ENCODE peak calls at places on chromosomes 7 and 10, in nine cellular contexts. N, S, Z, G, L, B, U, M and K are unnamed samples.
A peak's percentile ranks its signal among the peaks of the same experiment; 100 is the strongest.

GRCh38 chr10:128325788-128326187 is 199.6 kb upstream of the MKI67 start:
- DNase-seq in N (no peak), S (no peak), Z (no peak), G (no peak), L (no peak), B (no peak), U (no peak), M (no peak), K (no peak)

GRCh38 chr7:136086712-136087111 is 109.6 kb upstream of the MTPN start:
- DNase-seq in N (peak; percentile 39), S (no peak), Z (peak; percentile 12), G (peak; percentile 68), L (no peak), B (no peak), U (peak; percentile 69), M (peak; percentile 70), K (peak; percentile 32)

GRCh38 chr10:70970830-70971229 is 82.5 kb upstream of the PCBD1 start:
- DNase-seq in N (no peak), S (no peak), Z (no peak), G (no peak), L (no peak), B (no peak), U (no peak), M (no peak), K (no peak)

GRCh38 chr10:33116293-33116697 is 158.3 kb upstream of the ITGB1 start:
- DNase-seq in N (peak; percentile 35), S (no peak), Z (no peak), G (no peak), L (no peak), B (no peak), U (peak; percentile 59), M (peak; percentile 47), K (no peak)

GRCh38 chr7:85004402-85004801 is 182.5 kb downstream of the SEMA3D start:
- DNase-seq in N (no peak), S (no peak), Z (no peak), G (no peak), L (no peak), B (no peak), U (peak; percentile 23), M (no peak), K (no peak)

GRCh38 chr7:54837167-54837566 is 78.2 kb upstream of the SEC61G start:
- DNase-seq in N (no peak), S (no peak), Z (no peak), G (peak; percentile 73), L (no peak), B (no peak), U (no peak), M (peak; percentile 59), K (no peak)

GRCh38 chr7:114345494-114345893 is 69.1 kb upstream of the FOXP2 start:
- DNase-seq in N (no peak), S (no peak), Z (no peak), G (no peak), L (no peak), B (no peak), U (peak; percentile 73), M (no peak), K (no peak)

GRCh38 chr7:143416565-143417149 is 8.0 kb upstream of the EPHA1 start:
- DNase-seq in N (peak; percentile 80), S (no peak), Z (no peak), G (no peak), L (no peak), B (no peak), U (no peak), M (no peak), K (no peak)

GRCh38 chr10:10589540-10589939 is 428.1 kb upstream of the CELF2 start:
- DNase-seq in N (no peak), S (no peak), Z (no peak), G (peak; percentile 71), L (no peak), B (no peak), U (peak; percentile 97), M (no peak), K (peak; percentile 82)

GRCh38 chr7:95342029-95342428 is 17.7 kb upstream of the PON1 start:
- DNase-seq in N (no peak), S (no peak), Z (no peak), G (no peak), L (no peak), B (no peak), U (no peak), M (no peak), K (no peak)

DNA sequence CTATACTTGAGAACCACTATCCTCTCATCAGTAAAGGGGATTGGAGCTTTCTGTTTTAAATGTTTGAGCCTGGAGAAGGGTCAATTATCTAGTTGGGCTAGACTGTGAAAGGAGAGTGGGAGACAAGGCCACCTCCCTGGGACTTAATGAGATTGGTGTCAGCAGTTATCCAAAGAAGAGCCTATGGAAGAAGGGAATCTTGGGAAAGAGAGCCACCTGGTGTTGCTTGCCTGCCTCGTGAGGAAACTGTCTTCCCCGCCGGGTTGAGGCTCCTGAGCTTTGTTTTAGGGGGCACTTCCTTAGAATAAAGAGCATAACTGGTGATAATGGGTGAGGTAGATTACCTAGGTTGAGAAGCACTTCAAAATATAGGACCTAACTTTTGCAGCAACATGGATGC is 32.0 kb upstream of the ABCB4 start:
- DNase-seq in N (no peak), S (no peak), Z (no peak), G (no peak), L (no peak), B (no peak), U (no peak), M (no peak), K (no peak)
- TF ChIP-seq CTCF in N (no peak), S (no peak), Z (no peak), G (no peak), L (no peak), B (peak; percentile 41), U (peak; percentile 40), M (no peak), K (peak; percentile 13)

GRCh38 chr10:44575601-44576380 is 190.9 kb upstream of the CXCL12 start:
- DNase-seq in N (no peak), S (no peak), Z (no peak), G (no peak), L (no peak), B (no peak), U (no peak), M (no peak), K (no peak)
- H3K4me3 ChIP-seq in N (no peak overlapping the region), S (no peak overlapping the region), Z (no peak overlapping the region), G (no peak overlapping the region), L (no peak overlapping the region), B (no peak overlapping the region), U (no peak overlapping the region), M (no peak overlapping the region), K (no peak overlapping the region)

DNA sequence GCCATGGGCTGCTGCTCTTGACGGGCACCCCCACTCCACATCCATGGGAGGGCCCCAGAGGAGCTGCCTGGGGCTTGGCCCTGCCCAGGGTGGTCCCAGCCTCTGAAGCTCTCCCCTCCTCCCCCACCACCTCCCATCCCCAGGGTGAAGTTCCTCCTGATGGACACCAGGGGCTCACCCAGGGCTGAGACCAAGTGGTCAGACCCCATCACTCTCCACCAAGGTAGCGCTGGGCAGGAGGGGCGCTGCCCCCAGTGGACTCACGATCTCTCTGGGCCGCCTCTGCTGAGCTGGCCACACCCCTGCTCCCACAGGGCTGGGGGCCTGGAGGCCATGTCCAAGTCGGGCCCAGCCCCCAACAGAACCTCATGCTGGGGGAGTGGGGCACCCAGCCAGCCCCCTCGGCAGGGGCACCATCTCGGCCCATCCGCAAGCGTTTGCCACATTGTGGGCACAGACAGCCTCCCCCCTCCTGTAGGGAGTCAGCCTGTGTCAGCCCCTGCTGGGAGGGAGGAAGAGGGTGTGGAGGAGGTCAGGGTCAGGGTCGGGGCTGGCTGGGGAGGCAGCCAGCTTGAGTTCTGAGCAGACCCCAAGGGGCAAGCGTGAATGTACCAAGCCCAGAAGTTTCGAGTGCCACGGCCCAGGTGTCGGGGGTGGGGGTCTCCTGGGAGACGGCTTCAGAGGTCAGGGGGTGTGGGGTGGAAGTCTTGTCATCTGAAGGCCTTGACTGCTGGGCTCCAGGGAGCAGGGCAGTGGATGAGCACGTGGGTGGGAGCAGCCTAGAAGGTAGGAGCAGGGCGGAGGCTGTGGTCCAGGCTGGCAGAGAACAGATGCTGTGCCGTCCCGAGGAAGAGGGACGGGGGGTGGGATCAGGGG is 2.8 kb downstream of the UPK3B start:
- DNase-seq in N (peak; percentile 61), S (no peak), Z (no peak), G (peak; percentile 63), L (no peak), B (no peak), U (no peak), M (no peak), K (no peak)
- TF ChIP-seq CTCF in N (peak; percentile 39), S (no peak), Z (peak; percentile 72), G (no peak), L (no peak), B (peak; percentile 22), U (peak; percentile 67), M (no peak), K (peak; percentile 17)

DNA sequence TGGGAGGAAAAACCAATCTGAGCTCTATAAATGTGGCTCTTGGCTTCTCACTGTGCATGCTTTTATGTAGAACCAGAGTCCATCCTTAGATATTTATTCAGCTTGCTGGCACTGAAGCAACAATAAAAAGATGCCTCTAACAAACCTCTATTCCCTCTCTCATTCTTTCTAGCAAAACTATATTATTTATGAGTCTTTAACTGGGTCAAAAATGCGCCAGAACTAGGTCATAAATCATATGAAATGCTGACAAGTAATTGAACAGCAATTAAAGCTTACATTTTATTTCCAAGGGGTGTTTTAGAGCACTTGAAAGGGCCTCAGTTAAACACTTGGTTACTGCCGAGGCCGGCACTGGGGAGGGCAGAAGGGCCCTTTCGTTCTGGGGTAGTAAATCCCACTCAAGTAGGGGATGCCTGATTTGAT is 14.0 kb downstream of the HOXA4 start:
- DNase-seq in N (no peak), S (no peak), Z (no peak), G (no peak), L (no peak), B (no peak), U (no peak), M (no peak), K (no peak)
- H3K4me3 ChIP-seq in N (no peak overlapping the region), S (peak overlapping the region; percentile 54), Z (no peak overlapping the region), G (no peak overlapping the region), L (no peak overlapping the region), B (peak overlapping the region; percentile 51), U (peak overlapping the region; percentile 44), M (no peak overlapping the region), K (peak overlapping the region; percentile 74)

DNA sequence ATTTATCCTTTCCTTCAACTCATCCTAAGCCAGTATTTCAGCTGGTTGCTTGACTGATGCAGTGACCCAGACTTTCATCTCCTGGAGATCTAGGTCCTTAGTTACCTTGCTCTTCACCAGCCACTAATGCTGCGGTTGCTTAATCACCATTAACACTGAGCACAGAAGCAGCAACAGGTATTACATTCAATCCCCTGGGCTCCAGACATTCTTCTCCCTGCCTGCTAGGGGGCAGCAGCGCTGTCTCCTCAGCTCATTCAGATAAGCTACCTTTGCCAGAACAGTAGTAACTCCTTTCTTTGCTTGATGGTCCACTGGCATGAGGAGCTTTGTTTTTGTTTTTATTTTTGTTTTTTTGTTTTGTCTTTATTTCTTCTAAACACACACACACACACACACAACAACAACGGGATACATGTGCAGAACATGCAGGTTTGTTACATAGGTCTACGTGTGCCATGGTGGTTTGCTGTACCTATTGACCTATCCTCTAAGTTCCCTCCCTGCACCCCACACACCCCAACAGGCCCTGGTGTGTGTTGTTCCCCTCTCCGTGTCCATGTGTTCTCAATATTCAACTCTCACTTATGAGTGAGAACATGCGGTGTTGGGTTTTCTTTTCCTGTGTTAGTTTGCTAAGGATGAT is 1043.2 kb upstream of the C7orf33 start:
- DNase-seq in N (peak; percentile 55), S (no peak), Z (peak; percentile 10), G (no peak), L (no peak), B (no peak), U (no peak), M (no peak), K (no peak)
- TF ChIP-seq CTCF in N (peak; percentile 79), S (no peak), Z (peak; percentile 42), G (no peak), L (no peak), B (peak; percentile 8), U (peak; percentile 78), M (no peak), K (peak; percentile 73)

GRCh38 chr7:27101188-27101905 is 1.1 kb downstream of the HOXA2 start:
- DNase-seq in N (no peak), S (peak; percentile 70), Z (no peak), G (no peak), L (no peak), B (no peak), U (no peak), M (no peak), K (no peak)
- H3K4me3 ChIP-seq in N (no peak overlapping the region), S (peak overlapping the region; percentile 66), Z (no peak overlapping the region), G (no peak overlapping the region), L (no peak overlapping the region), B (peak overlapping the region; percentile 48), U (peak overlapping the region; percentile 44), M (no peak overlapping the region), K (peak overlapping the region; percentile 31)